ENCODE peak calls at places on chromosomes 16 and 17, in ten cellular contexts. P is T-helper 1 cell; L is anterior cingulate cortex; V is left cardiac atrium; T is NCI-H2081; G is non-pigmented ciliary epithelial cell; W is naive thymus-derived CD4-positive, alpha-beta T cell; X is adipocyte; E is WTC11; Q is NCI-H774. N is an unnamed sample.

GRCh38 chr17:50474523-50474922 is 4.1 kb upstream of the RSAD1 start:
- DNase-seq in W (no peak), X (no peak), V (no peak), Q (no peak), P (no peak), L (no peak), E (no peak), T (no peak), G (no peak), N (no peak)

GRCh38 chr16:85104821-85105391 is 7.4 kb downstream of the CIBAR2 start:
- DNase-seq in T (no peak), E (no peak), L (no peak), W (no peak), P (no peak), Q (no peak), X (no peak), G (no peak), V (no peak), N (no peak)

GRCh38 chr17:7471729-7472128 is 7.7 kb downstream of the ZBTB4 start:
- DNase-seq in T (no peak), Q (no peak), P (no peak), G (no peak), L (no peak), E (no peak), X (no peak), V (no peak), W (no peak), N (no peak)

GRCh38 chr17:33459078-33459940 is 166.2 kb upstream of the ASIC2 start:
- DNase-seq in E (peak; percentile 31), Q (no peak), X (no peak), G (no peak), P (no peak), V (no peak), L (no peak), W (no peak), T (no peak), N (no peak)

GRCh38 chr17:9904277-9905077 is 594 bp downstream of the RCVRN start:
- DNase-seq in L (no peak), P (no peak), Q (no peak), E (no peak), V (no peak), X (no peak), G (no peak), W (no peak), T (no peak), N (no peak)

GRCh38 chr16:47553853-47554564 is 92.9 kb downstream of the PHKB start:
- DNase-seq in V (no peak), G (no peak), T (no peak), W (no peak), X (no peak), E (no peak), P (no peak), L (no peak), Q (no peak), N (no peak)

GRCh38 chr16:89102035-89102776 is 8.6 kb downstream of the ACSF3 start:
- DNase-seq in X (no peak), G (no peak), E (no peak), T (no peak), W (no peak), V (no peak), Q (no peak), P (no peak), L (no peak), N (no peak)

GRCh38 chr16:24652209-24652712 is 77.2 kb upstream of the TNRC6A start:
- DNase-seq in E (no peak), L (no peak), P (no peak), W (no peak), X (no peak), G (no peak), Q (no peak), T (no peak), V (no peak), N (no peak)

GRCh38 chr16:5041604-5042133 is 7.9 kb upstream of the NAGPA start:
- DNase-seq in W (no peak), G (peak; percentile 60), V (no peak), Q (no peak), P (no peak), X (peak; percentile 25), T (no peak), L (no peak), E (no peak), N (no peak)

GRCh38 chr16:81885976-81886586 is 107.0 kb downstream of the PLCG2 start:
- DNase-seq in G (no peak), W (peak; percentile 30), P (peak; percentile 4), V (no peak), Q (no peak), X (peak; percentile 41), T (peak; percentile 2), L (no peak), E (peak; percentile 60), N (peak; percentile 67)

GRCh38 chr17:79837888-79838540 is 1.2 kb downstream of the CBX4 start:
- DNase-seq in W (peak; percentile 31), P (no peak), L (peak; percentile 73), E (no peak), V (no peak), G (no peak), X (no peak), T (peak; percentile 47), Q (no peak), N (no peak)

GRCh38 chr16:80962879-80963278 is 43.8 kb downstream of the CMC2 start:
- DNase-seq in V (no peak), T (no peak), Q (no peak), X (no peak), L (no peak), W (no peak), P (no peak), E (no peak), G (no peak), N (no peak)

GRCh38 chr17:83173997-83174858 is 94.8 kb downstream of the METRNL start:
- DNase-seq in T (peak; percentile 32), Q (peak; percentile 13), P (no peak), E (peak; percentile 6), W (peak; percentile 18), V (no peak), G (no peak), L (no peak), X (peak; percentile 67), N (peak; percentile 49)

GRCh38 chr17:72432143-72432604 is 311.4 kb downstream of the SOX9 start:
- DNase-seq in G (no peak), Q (no peak), T (peak; percentile 84), W (no peak), P (no peak), V (no peak), L (no peak), E (no peak), X (no peak), N (no peak)

GRCh38 chr16:68719993-68720489 is 17.1 kb upstream of the CDH1 start:
- DNase-seq in L (no peak), W (no peak), E (no peak), X (no peak), T (no peak), V (no peak), Q (no peak), P (no peak), G (no peak), N (no peak)

GRCh38 chr17:83151442-83152220 is 72.2 kb downstream of the METRNL start:
- DNase-seq in E (no peak), V (no peak), L (no peak), G (no peak), T (no peak), X (no peak), Q (no peak), W (no peak), P (no peak), N (no peak)

GRCh38 chr17:80959330-80960036 is 32.2 kb upstream of the CHMP6 start:
- DNase-seq in W (no peak), V (peak; percentile 91), Q (no peak), L (peak; percentile 39), G (no peak), P (no peak), E (no peak), T (peak; percentile 65), X (peak; percentile 96), N (no peak)

GRCh38 chr17:56026894-56027293 is 126.4 kb upstream of the ANKFN1 start:
- DNase-seq in V (no peak), T (no peak), L (no peak), X (no peak), W (no peak), Q (no peak), E (no peak), P (no peak), G (no peak), N (no peak)

GRCh38 chr17:74452841-74453661 is 13.4 kb upstream of the CD300A start:
- DNase-seq in L (no peak), X (no peak), T (no peak), G (no peak), P (no peak), V (no peak), W (no peak), E (peak; percentile 36), Q (no peak), N (no peak)

GRCh38 chr16:49639739-49640388 is 216.0 kb downstream of the ZNF423 start:
- DNase-seq in P (no peak), E (peak; percentile 51), V (peak; percentile 69), L (peak; percentile 13), T (no peak), X (peak; percentile 85), G (no peak), W (no peak), Q (no peak), N (no peak)

GRCh38 chr16:2803545-2804195 is 5.4 kb downstream of the PRSS41 start:
- DNase-seq in V (no peak), W (no peak), E (no peak), X (no peak), G (no peak), T (no peak), P (no peak), Q (no peak), L (no peak), N (no peak)

GRCh38 chr16:12582696-12583095 is 221.0 kb downstream of the CPPED1 start:
- DNase-seq in E (no peak), V (no peak), X (no peak), L (no peak), G (no peak), Q (no peak), W (no peak), T (no peak), P (no peak), N (no peak)

GRCh38 chr17:5533486-5534315 is 47.3 kb downstream of the MIS12 start:
- DNase-seq in W (no peak), Q (no peak), T (no peak), E (no peak), V (no peak), L (no peak), X (no peak), G (no peak), P (no peak), N (no peak)

GRCh38 chr16:75535901-75536300 is at the start of gene CHST5:
- DNase-seq in P (no peak), G (no peak), T (no peak), L (no peak), Q (no peak), W (no peak), E (no peak), X (no peak), V (no peak), N (no peak)

GRCh38 chr17:72024457-72024856 is 96.4 kb upstream of the SOX9 start:
- DNase-seq in G (no peak), P (no peak), V (no peak), L (no peak), Q (no peak), E (no peak), X (no peak), T (no peak), W (no peak), N (no peak)

GRCh38 chr17:4566785-4567184 is 6.4 kb upstream of the GGT6 start:
- DNase-seq in W (peak; percentile 47), E (peak; percentile 80), L (peak; percentile 7), G (no peak), X (peak; percentile 78), V (no peak), T (peak; percentile 63), P (peak; percentile 17), Q (peak; percentile 4), N (peak; percentile 72)

GRCh38 chr17:66441012-66441703 is 138.7 kb downstream of the PRKCA start:
- DNase-seq in W (no peak), L (peak; percentile 18), Q (no peak), E (no peak), P (no peak), T (no peak), X (no peak), V (no peak), G (no peak), N (peak; percentile 61)

GRCh38 chr17:47695664-47696376 is 1.9 kb downstream of the TBKBP1 start:
- DNase-seq in P (no peak), W (no peak), G (no peak), L (no peak), Q (no peak), T (no peak), E (peak; percentile 51), X (no peak), V (no peak), N (no peak)

N was measured in germinal center.